ENCODE peak calls at places on chromosomes 11 and 22, in six cellular contexts. Z is GM23248, I is activated gamma-delta T cell treated with Interleukin-2 at 50 U/mL for 16 hours, K is kidney, Y is heart right ventricle, O is HuH-7. C is an unnamed sample.

GRCh38 chr22:26168934-26169311 is 339 bp upstream of the SEZ6L start:
- DNase-seq in Z (peak), I (no peak), K (no peak), Y (no peak), O (no peak), C (no peak)

GRCh38 chr11:57527056-57527631 is 3.4 kb downstream of the TIMM10 start:
- DNase-seq in Z (peak), I (peak), K (no peak), Y (peak), O (peak), C (peak)

GRCh38 chr11:128244896-128245295 is 342.5 kb downstream of the ETS1 start:
- DNase-seq in Z (peak), I (no peak), K (no peak), Y (no peak), O (no peak), C (no peak)

GRCh38 chr22:37234736-37235711 is 9.0 kb downstream of the RAC2 start:
- DNase-seq in Z (no peak), I (no peak), K (no peak), Y (no peak), O (no peak), C (no peak)

GRCh38 chr11:36261094-36261493 is 28.1 kb downstream of the COMMD9 start:
- DNase-seq in Z (no peak), I (no peak), K (no peak), Y (no peak), O (no peak), C (no peak)

GRCh38 chr11:76706667-76707066 is 36.1 kb upstream of the LRRC32 start:
- DNase-seq in Z (no peak), I (no peak), K (peak), Y (no peak), O (no peak), C (no peak)

GRCh38 chr22:20867179-20868099 is 8.6 kb downstream of the SNAP29 start:
- DNase-seq in Z (peak), I (no peak), K (peak), Y (peak), O (peak), C (no peak)

GRCh38 chr11:122322369-122322768 is 206.4 kb upstream of the BLID start:
- DNase-seq in Z (peak), I (no peak), K (no peak), Y (no peak), O (no peak), C (no peak)

GRCh38 chr11:57896641-57897145 is 127.0 kb upstream of the OR9Q1 start:
- DNase-seq in Z (no peak), I (no peak), K (no peak), Y (no peak), O (no peak), C (no peak)

GRCh38 chr11:76880314-76880713 is 19.6 kb downstream of the ACER3 start:
- DNase-seq in Z (peak), I (no peak), K (no peak), Y (no peak), O (no peak), C (no peak)

GRCh38 chr11:61141601-61142028 is 19.6 kb downstream of the VPS37C start:
- DNase-seq in Z (no peak), I (no peak), K (peak), Y (no peak), O (no peak), C (peak)

GRCh38 chr11:63839508-63840355 is 822 bp downstream of the MARK2 start:
- DNase-seq in Z (peak), I (no peak), K (peak), Y (peak), O (no peak), C (peak)

GRCh38 chr11:70176940-70177689 is 26.0 kb upstream of the FADD start:
- DNase-seq in Z (peak), I (peak), K (no peak), Y (no peak), O (peak), C (no peak)

GRCh38 chr22:47759909-47760308 is 997.5 kb downstream of the TBC1D22A start:
- DNase-seq in Z (no peak), I (no peak), K (no peak), Y (no peak), O (no peak), C (no peak)

GRCh38 chr22:48422900-48423480 is 1404.7 kb downstream of the BRD1 start:
- DNase-seq in Z (no peak), I (no peak), K (no peak), Y (no peak), O (no peak), C (no peak)

GRCh38 chr11:65894034-65894591 is 3.6 kb downstream of the CCDC85B start:
- DNase-seq in Z (no peak), I (peak), K (peak), Y (peak), O (no peak), C (no peak)

GRCh38 chr11:45022294-45023064 is 71.8 kb upstream of the TP53I11 start:
- DNase-seq in Z (peak), I (no peak), K (no peak), Y (no peak), O (no peak), C (no peak)

GRCh38 chr11:67060111-67060522 is 3.5 kb downstream of the RHOD start:
- DNase-seq in Z (peak), I (no peak), K (no peak), Y (no peak), O (no peak), C (no peak)

GRCh38 chr11:68370211-68371111 is 58.1 kb downstream of the LRP5 start:
- DNase-seq in Z (peak), I (no peak), K (no peak), Y (peak), O (no peak), C (no peak)

GRCh38 chr22:28474248-28474647 is 205.4 kb downstream of the TTC28 start:
- DNase-seq in Z (no peak), I (no peak), K (no peak), Y (no peak), O (no peak), C (no peak)

GRCh38 chr11:68003846-68004550 is at the start of gene UNC93B1:
- DNase-seq in Z (peak), I (peak), K (peak), Y (peak), O (peak), C (peak)

GRCh38 chr11:37907461-37908223 is 1309.6 kb upstream of the RAG2 start:
- DNase-seq in Z (no peak), I (no peak), K (peak), Y (no peak), O (no peak), C (no peak)

GRCh38 chr22:46070215-46070721 is 80.1 kb upstream of the PPARA start:
- DNase-seq in Z (peak), I (no peak), K (peak), Y (peak), O (no peak), C (peak)

GRCh38 chr11:74031310-74031676 is 22.4 kb upstream of the UCP3 start:
- DNase-seq in Z (no peak), I (no peak), K (no peak), Y (no peak), O (no peak), C (no peak)

GRCh38 chr22:24153959-24154358 is 27.3 kb upstream of the SUSD2 start:
- DNase-seq in Z (no peak), I (no peak), K (no peak), Y (no peak), O (no peak), C (no peak)

GRCh38 chr11:125874556-125875124 is 12.8 kb upstream of the HYLS1 start:
- DNase-seq in Z (peak), I (peak), K (no peak), Y (peak), O (peak), C (no peak)

GRCh38 chr11:11895672-11896071 is 53.9 kb downstream of the USP47 start:
- DNase-seq in Z (peak), I (no peak), K (no peak), Y (no peak), O (no peak), C (no peak)